ENCODE peak calls at places on chromosomes 4 and X, in nine cellular contexts. J, O, N, K, S, G, F, I and L are unnamed samples.

GRCh38 chr4:176090115-176090514 is 24.5 kb downstream of the WDR17 start:
- DNase-seq in J (no peak), O (no peak), N (no peak), K (no peak), S (no peak), G (no peak), F (no peak), I (no peak), L (no peak)

GRCh38 chrX:16177260-16177659 is 10.0 kb downstream of the MAGEB17 start:
- DNase-seq in J (no peak), O (no peak), N (no peak), K (no peak), S (no peak), G (no peak), F (no peak), I (no peak), L (no peak)

GRCh38 chr4:168771251-168771650 is 238.8 kb downstream of the CBR4 start:
- DNase-seq in J (no peak), O (no peak), N (no peak), K (no peak), S (no peak), G (no peak), F (no peak), I (no peak), L (no peak)

GRCh38 chr4:153971878-153972277 is 183.0 kb upstream of the SFRP2 start:
- DNase-seq in J (no peak), O (no peak), N (no peak), K (no peak), S (no peak), G (no peak), F (no peak), I (no peak), L (no peak)

GRCh38 chrX:39018526-39018925 is 217.3 kb downstream of the MID1IP1 start:
- DNase-seq in J (no peak), O (no peak), N (no peak), K (no peak), S (no peak), G (no peak), F (no peak), I (no peak), L (no peak)

GRCh38 chr4:98617358-98618047 is 40.9 kb downstream of the TSPAN5 start:
- DNase-seq in J (no peak), O (no peak), N (no peak), K (no peak), S (peak), G (no peak), F (no peak), I (no peak), L (no peak)

GRCh38 chr4:129342820-129343219 is 246.9 kb downstream of the C4orf33 start:
- DNase-seq in J (no peak), O (no peak), N (no peak), K (peak), S (peak), G (no peak), F (no peak), I (peak), L (no peak)

GRCh38 chr4:152935138-152935537 is 985 bp upstream of the FHDC1 start:
- DNase-seq in J (no peak), O (no peak), N (no peak), K (no peak), S (no peak), G (peak), F (peak), I (no peak), L (peak)

GRCh38 chr4:159444668-159445067 is 341.8 kb downstream of the RAPGEF2 start:
- DNase-seq in J (no peak), O (no peak), N (no peak), K (no peak), S (peak), G (no peak), F (no peak), I (peak), L (no peak)

GRCh38 chr4:26238782-26239647 is 81.8 kb upstream of the RBPJ start:
- DNase-seq in J (no peak), O (no peak), N (no peak), K (no peak), S (peak), G (no peak), F (no peak), I (peak), L (no peak)

GRCh38 chrX:51837926-51838325 is 55.5 kb upstream of the MAGED1 start:
- DNase-seq in J (peak), O (no peak), N (no peak), K (no peak), S (peak), G (no peak), F (no peak), I (peak), L (no peak)

GRCh38 chrX:53440631-53441517 is 6.7 kb upstream of the HSD17B10 start:
- DNase-seq in J (peak), O (peak), N (peak), K (peak), S (peak), G (peak), F (no peak), I (peak), L (no peak)

GRCh38 chr4:123616970-123617392 is 220.4 kb downstream of the SPRY1 start:
- DNase-seq in J (no peak), O (peak), N (peak), K (no peak), S (peak), G (peak), F (no peak), I (peak), L (no peak)

GRCh38 chr4:26083987-26084386 is 170.0 kb downstream of the SMIM20 start:
- DNase-seq in J (no peak), O (no peak), N (no peak), K (peak), S (peak), G (no peak), F (peak), I (peak), L (no peak)

GRCh38 chr4:108370291-108370690 is 201.6 kb upstream of the LEF1 start:
- DNase-seq in J (no peak), O (no peak), N (peak), K (no peak), S (no peak), G (no peak), F (no peak), I (no peak), L (no peak)

GRCh38 chr4:128322986-128323385 is 35.4 kb upstream of the PGRMC2 start:
- DNase-seq in J (no peak), O (no peak), N (no peak), K (peak), S (peak), G (no peak), F (no peak), I (peak), L (no peak)

GRCh38 chr4:9703391-9703790 is 78.0 kb upstream of the DRD5 start:
- DNase-seq in J (peak), O (peak), N (peak), K (peak), S (peak), G (no peak), F (peak), I (peak), L (peak)
- TF ChIP-seq CTCF in J (no peak), O (peak), N (peak), K (peak), S (peak), G (peak), F (peak), I (peak), L (peak)

GRCh38 chrX:79409657-79410056 is 42.5 kb upstream of the ITM2A start:
- DNase-seq in J (no peak), O (no peak), N (no peak), K (no peak), S (no peak), G (no peak), F (no peak), I (no peak), L (no peak)

GRCh38 chrX:79408623-79409322 is 41.6 kb upstream of the ITM2A start:
- DNase-seq in J (no peak), O (no peak), N (peak), K (no peak), S (no peak), G (no peak), F (no peak), I (no peak), L (no peak)

GRCh38 chrX:79413963-79414362 is 46.8 kb upstream of the ITM2A start:
- DNase-seq in J (no peak), O (no peak), N (no peak), K (no peak), S (no peak), G (no peak), F (no peak), I (no peak), L (no peak)

GRCh38 chrX:79415056-79415455 is 47.9 kb upstream of the ITM2A start:
- DNase-seq in J (no peak), O (no peak), N (no peak), K (no peak), S (no peak), G (no peak), F (no peak), I (no peak), L (no peak)

GRCh38 chrX:79413009-79413408 is 45.9 kb upstream of the ITM2A start:
- DNase-seq in J (no peak), O (no peak), N (no peak), K (no peak), S (peak), G (no peak), F (peak), I (peak), L (no peak)
- TF ChIP-seq CTCF in J (no peak), O (peak), N (peak), K (no peak), S (peak), G (peak), F (peak), I (peak), L (no peak)

DNA sequence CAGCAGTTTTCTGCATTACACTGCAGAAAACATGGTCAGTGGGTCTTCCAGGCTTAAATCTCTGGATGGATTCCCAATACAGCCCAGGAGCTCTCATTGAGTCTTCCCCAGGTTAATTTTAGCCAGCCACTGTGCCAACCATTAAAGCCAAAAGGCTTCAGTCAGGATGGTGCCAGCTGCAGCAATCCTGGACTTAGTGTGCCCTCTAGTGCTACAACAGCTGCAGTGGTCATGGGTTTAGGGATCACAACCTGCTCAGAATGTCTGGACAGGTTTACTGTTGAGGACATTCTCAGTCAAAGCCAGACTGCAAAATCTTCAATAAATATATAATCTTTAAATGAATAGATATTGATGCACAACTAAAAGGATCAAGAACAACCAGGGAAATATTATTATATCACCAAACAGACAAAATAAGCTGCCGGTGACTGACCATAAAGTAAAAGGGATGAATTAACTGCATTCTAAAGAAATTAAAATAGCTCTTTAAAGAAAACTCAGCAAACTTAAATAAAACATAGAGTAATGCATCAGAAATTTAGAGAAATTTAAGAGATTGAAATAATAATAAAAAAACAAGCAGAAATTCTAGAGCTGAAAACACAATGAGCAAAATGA is 639.9 kb downstream of the SPOCK3 start:
- DNase-seq in J (no peak), O (peak), N (no peak), K (peak), S (peak), G (no peak), F (peak), I (peak), L (peak)
- TF ChIP-seq CTCF in J (no peak), O (peak), N (no peak), K (peak), S (peak), G (peak), F (peak), I (peak), L (peak)

DNA sequence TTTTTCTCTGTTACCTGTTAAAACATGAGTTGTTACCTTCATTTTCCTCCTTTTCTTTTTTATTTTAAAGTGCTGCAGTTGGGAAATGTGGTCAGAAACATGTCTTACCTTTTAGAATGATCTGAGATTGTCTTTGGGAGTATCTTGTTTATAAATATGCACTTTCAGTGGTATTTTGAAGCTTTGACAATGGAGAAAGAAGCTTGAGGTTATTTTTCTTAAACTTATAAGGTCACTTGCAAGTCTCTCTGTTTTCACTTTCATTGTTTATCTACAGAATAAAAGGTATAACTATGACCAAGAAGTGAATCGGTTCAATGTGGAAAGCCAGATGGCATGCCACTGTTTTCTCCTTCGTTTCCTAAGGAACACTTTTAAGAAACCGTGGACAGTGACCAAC is 167.5 kb upstream of the SLC7A11 start:
- DNase-seq in J (no peak), O (no peak), N (no peak), K (no peak), S (no peak), G (no peak), F (peak), I (no peak), L (no peak)
- TF ChIP-seq CTCF in J (no peak), O (no peak), N (no peak), K (no peak), S (no peak), G (no peak), F (no peak), I (no peak), L (no peak)